ENCODE peak calls at places on chromosomes 6 and 20, in six cellular contexts. W is endothelial cell; X is NCI-H1436; S is caudate nucleus; P is T1000; F is stimulated activated CD4-positive, alpha-beta T cell treated with anti-CD3 and anti-CD28 coated beads, Interleukin-1b, Interleukin-23, amount 100 ng/mL, for 1 hour. E is an unnamed sample.

GRCh38 chr6:7188492-7188891 is 80.7 kb downstream of the RREB1 start:
- DNase-seq in P (no peak), W (no peak), S (no peak), F (no peak), X (no peak), E (no peak)

GRCh38 chr6:44257753-44258324 is 511 bp upstream of the SLC35B2 start:
- DNase-seq in P (no peak), S (no peak), W (no peak), X (no peak), F (no peak), E (no peak)

GRCh38 chr6:25179051-25179778 is 100.0 kb upstream of the CARMIL1 start:
- DNase-seq in F (no peak), P (no peak), S (no peak), X (no peak), W (no peak), E (peak)

GRCh38 chr6:35496036-35496850 is 636 bp downstream of the TEAD3 start:
- DNase-seq in W (peak), S (no peak), F (no peak), P (no peak), X (no peak), E (peak)

GRCh38 chr6:36853325-36853724 is 14.1 kb upstream of the CPNE5 start:
- DNase-seq in P (peak), W (no peak), F (no peak), X (no peak), S (no peak), E (peak)

GRCh38 chr20:38113401-38114325 is 51.4 kb downstream of the TGM2 start:
- DNase-seq in S (no peak), F (no peak), X (no peak), W (peak), P (no peak), E (no peak)

GRCh38 chr6:170443151-170443662 is 109.9 kb downstream of the PSMB1 start:
- DNase-seq in P (no peak), X (no peak), S (no peak), F (no peak), W (no peak), E (no peak)

GRCh38 chr6:80689700-80690099 is 583.2 kb downstream of the BCKDHB start:
- DNase-seq in X (no peak), W (no peak), P (no peak), S (no peak), F (no peak), E (no peak)

GRCh38 chr6:167157867-167158266 is at the start of gene GPR31:
- DNase-seq in P (no peak), F (no peak), W (no peak), S (no peak), X (no peak), E (no peak)

GRCh38 chr6:1388081-1388926 is 1.1 kb upstream of the FOXF2 start:
- DNase-seq in W (no peak), X (no peak), P (no peak), F (no peak), S (no peak), E (no peak)

GRCh38 chr6:158142789-158143188 is 25.3 kb downstream of the SERAC1 start:
- DNase-seq in X (no peak), S (no peak), P (no peak), F (no peak), W (no peak), E (peak)

GRCh38 chr6:169723991-169724553 is at the start of gene PHF10:
- DNase-seq in F (no peak), S (peak), P (no peak), X (no peak), W (peak), E (no peak)

GRCh38 chr20:32356935-32357868 is 929 bp upstream of the ASXL1 start:
- DNase-seq in F (no peak), W (no peak), S (no peak), P (no peak), X (no peak), E (no peak)

GRCh38 chr6:130885392-130886192 is 58.4 kb downstream of the SMLR1 start:
- DNase-seq in S (peak), P (peak), W (peak), X (peak), F (peak), E (peak)

GRCh38 chr6:138692058-138692977 is 81.3 kb upstream of the CCDC28A start:
- DNase-seq in S (peak), X (peak), F (no peak), W (peak), P (peak), E (peak)

GRCh38 chr20:44080646-44081267 is 106.2 kb downstream of the JPH2 start:
- DNase-seq in F (peak), W (peak), X (peak), P (peak), S (peak), E (peak)

GRCh38 chr6:139982652-139983051 is 608.2 kb upstream of the CITED2 start:
- DNase-seq in W (no peak), F (no peak), X (no peak), S (no peak), P (peak), E (no peak)

GRCh38 chr6:71468841-71469750 is 180.5 kb downstream of the OGFRL1 start:
- DNase-seq in P (peak), S (no peak), F (no peak), X (no peak), W (no peak), E (peak)

GRCh38 chr6:4412488-4412887 is 277.1 kb upstream of the ECI2 start:
- DNase-seq in W (no peak), X (no peak), S (no peak), P (no peak), F (no peak), E (no peak)

GRCh38 chr20:7333846-7334245 is 566.4 kb downstream of the BMP2 start:
- DNase-seq in P (no peak), S (no peak), W (no peak), X (no peak), F (no peak), E (no peak)

GRCh38 chr20:24969203-24970029 is 20.3 kb downstream of the CST7 start:
- DNase-seq in F (no peak), S (no peak), P (no peak), X (no peak), W (no peak), E (no peak)

GRCh38 chr20:45419188-45420091 is 3.5 kb downstream of the PIGT start:
- DNase-seq in X (peak), S (no peak), F (no peak), W (no peak), P (peak), E (no peak)

GRCh38 chr20:3863317-3863716 is 16.7 kb downstream of the MAVS start:
- DNase-seq in S (no peak), P (no peak), X (no peak), W (no peak), F (no peak), E (no peak)

GRCh38 chr20:25402583-25402982 is 4.9 kb upstream of the GINS1 start:
- DNase-seq in P (no peak), S (no peak), F (no peak), X (no peak), W (no peak), E (no peak)

GRCh38 chr6:131778134-131778533 is 29.7 kb upstream of the ENPP1 start:
- DNase-seq in X (no peak), P (no peak), S (no peak), F (no peak), W (no peak), E (no peak)

GRCh38 chr6:96659084-96659845 is 96.3 kb downstream of the FHL5 start:
- DNase-seq in X (peak), S (no peak), P (no peak), W (no peak), F (no peak), E (no peak)

GRCh38 chr6:132459605-132459952 is 53.3 kb downstream of the STX7 start:
- DNase-seq in S (no peak), P (no peak), W (no peak), X (no peak), F (no peak), E (no peak)

GRCh38 chr6:17485181-17485580 is 91.8 kb downstream of the CAP2 start:
- DNase-seq in X (no peak), P (no peak), W (no peak), F (no peak), S (no peak), E (no peak)

GRCh38 chr6:27512525-27512924 is 39.6 kb upstream of the ZNF184 start:
- DNase-seq in P (no peak), F (no peak), W (no peak), X (no peak), S (no peak), E (no peak)

GRCh38 chr20:10337291-10337690 is 96.7 kb downstream of the MKKS start:
- DNase-seq in P (no peak), X (no peak), W (no peak), F (no peak), S (no peak), E (no peak)

GRCh38 chr6:399785-400517 is 8.4 kb downstream of the IRF4 start:
- DNase-seq in W (no peak), P (no peak), F (no peak), S (no peak), X (no peak), E (no peak)